ENCODE peak calls at places on chromosomes 11 and 22, in seven cellular contexts. W is Panc1; A is small intestine; U is A549; Z is heart left ventricle; R is CD4-positive, CD25-positive, alpha-beta regulatory T cell; H is lower lobe of right lung. P is an unnamed sample.

GRCh38 chr11:30046211-30046945 is 29.5 kb upstream of the KCNA4 start:
- DNase-seq in Z (no peak), R (no peak), A (no peak), H (no peak), W (no peak), U (no peak), P (no peak)

GRCh38 chr11:125902927-125903752 is at the start of gene PUS3:
- DNase-seq in U (peak), H (peak), Z (peak), W (no peak), A (peak), R (peak), P (peak)

GRCh38 chr22:19988331-19988808 is 28.3 kb downstream of the ARVCF start:
- DNase-seq in R (no peak), U (no peak), A (no peak), H (no peak), Z (no peak), W (no peak), P (peak)

GRCh38 chr11:90849278-90849677 is 626.4 kb upstream of the CHORDC1 start:
- DNase-seq in W (no peak), Z (no peak), A (no peak), H (no peak), U (no peak), R (no peak), P (no peak)

GRCh38 chr22:24046024-24046423 is 34.9 kb downstream of the CABIN1 start:
- DNase-seq in Z (no peak), R (no peak), H (no peak), U (no peak), W (no peak), A (no peak), P (no peak)

GRCh38 chr11:70073188-70073817 is 4.8 kb upstream of the ANO1 start:
- DNase-seq in U (no peak), W (no peak), H (no peak), A (no peak), R (no peak), Z (peak), P (no peak)

GRCh38 chr11:2426221-2426620 is 18.1 kb downstream of the TRPM5 start:
- DNase-seq in Z (no peak), H (no peak), R (no peak), W (no peak), U (no peak), A (no peak), P (no peak)

GRCh38 chr11:60987577-60988277 is 16.2 kb downstream of the CD6 start:
- DNase-seq in W (no peak), R (peak), U (no peak), H (no peak), A (no peak), Z (no peak), P (no peak)

GRCh38 chr11:72712168-72712721 is 38.0 kb upstream of the PDE2A start:
- DNase-seq in R (no peak), Z (peak), U (no peak), W (no peak), H (peak), A (no peak), P (peak)

GRCh38 chr11:134277176-134278001 is 1.2 kb downstream of the GLB1L3 start:
- DNase-seq in A (no peak), R (no peak), W (no peak), H (no peak), U (no peak), Z (no peak), P (no peak)

GRCh38 chr11:128897841-128898240 is 6.7 kb downstream of the KCNJ5 start:
- DNase-seq in H (no peak), A (no peak), W (no peak), U (no peak), Z (no peak), R (no peak), P (no peak)

GRCh38 chr11:29214833-29215232 is 802.0 kb downstream of the KCNA4 start:
- DNase-seq in U (no peak), Z (no peak), H (no peak), A (no peak), W (no peak), R (no peak), P (no peak)

GRCh38 chr11:16857186-16857585 is 118.7 kb downstream of the C11orf58 start:
- DNase-seq in R (no peak), W (no peak), A (no peak), U (no peak), H (no peak), Z (peak), P (peak)

GRCh38 chr22:30121988-30122387 is 41.7 kb downstream of the HORMAD2 start:
- DNase-seq in A (no peak), U (no peak), W (no peak), Z (no peak), R (no peak), H (no peak), P (no peak)

GRCh38 chr11:116775975-116776374 is 3.2 kb upstream of the BUD13 start:
- DNase-seq in R (no peak), W (no peak), H (no peak), Z (no peak), U (no peak), A (no peak), P (no peak)

GRCh38 chr11:95152878-95153856 is 63.5 kb downstream of the ENDOD1 start:
- DNase-seq in A (peak), R (no peak), W (no peak), H (no peak), Z (no peak), U (no peak), P (no peak)

GRCh38 chr22:22940961-22941605 is 53.5 kb downstream of the IGLL5 start:
- DNase-seq in A (no peak), U (no peak), R (no peak), W (no peak), Z (no peak), H (no peak), P (no peak)

GRCh38 chr11:78798567-78799170 is 224.0 kb upstream of the NARS2 start:
- DNase-seq in R (no peak), W (peak), U (peak), A (peak), H (peak), Z (peak), P (peak)

GRCh38 chr11:2194877-2195755 is 23.5 kb upstream of the TH start:
- DNase-seq in W (no peak), A (no peak), H (peak), Z (peak), U (peak), R (peak), P (peak)

GRCh38 chr11:118633979-118634378 is 26.6 kb downstream of the PHLDB1 start:
- DNase-seq in Z (no peak), U (no peak), H (no peak), A (no peak), R (no peak), W (no peak), P (no peak)

GRCh38 chr11:9820260-9820659 is 156.4 kb downstream of the SWAP70 start:
- DNase-seq in Z (peak), W (no peak), U (no peak), R (no peak), H (no peak), A (no peak), P (peak)

GRCh38 chr11:17508306-17508705 is 31.7 kb upstream of the ABCC8 start:
- DNase-seq in U (no peak), Z (peak), W (no peak), R (no peak), H (no peak), A (no peak), P (no peak)

GRCh38 chr11:15735711-15736110 is 620.6 kb downstream of the SOX6 start:
- DNase-seq in A (no peak), R (no peak), W (no peak), Z (no peak), H (no peak), U (no peak), P (no peak)

GRCh38 chr11:33045551-33046255 is 6.3 kb downstream of the TCP11L1 start:
- DNase-seq in Z (no peak), H (no peak), R (no peak), A (peak), U (no peak), W (no peak), P (no peak)

GRCh38 chr11:119983240-119983732 is 154.6 kb downstream of the TRIM29 start:
- DNase-seq in R (no peak), H (no peak), A (no peak), U (no peak), Z (no peak), W (no peak), P (no peak)

GRCh38 chr22:31036671-31037550 is 44.2 kb upstream of the SMTN start:
- DNase-seq in W (no peak), A (peak), H (no peak), Z (no peak), U (no peak), R (no peak), P (no peak)

GRCh38 chr22:44085743-44086741 is 61.9 kb downstream of the PARVB start:
- DNase-seq in U (peak), Z (peak), W (peak), H (peak), A (peak), R (no peak), P (peak)

GRCh38 chr11:48116843-48117242 is 99.8 kb upstream of the OR4B1 start:
- DNase-seq in W (no peak), R (no peak), A (no peak), U (peak), H (no peak), Z (no peak), P (no peak)

GRCh38 chr11:71189768-71190315 is 62.5 kb downstream of the SHANK2 start:
- DNase-seq in A (no peak), W (no peak), H (no peak), R (no peak), U (no peak), Z (no peak), P (no peak)

GRCh38 chr22:48757581-48757980 is 1070.1 kb downstream of the BRD1 start:
- DNase-seq in U (no peak), H (peak), R (no peak), A (no peak), Z (peak), W (no peak), P (no peak)

GRCh38 chr11:1690167-1691026 is 6.6 kb upstream of the KRTAP5-6 start:
- DNase-seq in W (no peak), H (no peak), Z (no peak), R (no peak), A (no peak), U (no peak), P (no peak)

GRCh38 chr11:30344085-30344484 is 21.2 kb downstream of the ARL14EP start:
- DNase-seq in R (no peak), W (no peak), A (no peak), H (no peak), Z (no peak), U (no peak), P (no peak)

GRCh38 chr11:96863520-96863919 is 473.7 kb downstream of the JRKL start:
- DNase-seq in A (no peak), W (no peak), U (no peak), Z (peak), H (no peak), R (no peak), P (peak)

GRCh38 chr22:20295262-20296064 is 24.4 kb downstream of the DGCR6L start:
- DNase-seq in Z (no peak), W (no peak), A (no peak), H (no peak), R (no peak), U (no peak), P (no peak)

GRCh38 chr11:14972581-14973490 is 685 bp upstream of the CALCA start:
- DNase-seq in U (no peak), R (no peak), W (no peak), A (no peak), Z (no peak), H (no peak), P (no peak)

GRCh38 chr11:66287256-66288137 is 1.4 kb downstream of the YIF1A start:
- DNase-seq in Z (no peak), U (no peak), H (no peak), R (no peak), A (no peak), W (no peak), P (no peak)
- H3K27ac ChIP-seq in Z (peak), U (peak), H (peak), R (no peak), A (no peak), W (peak), P (peak)

GRCh38 chr22:37569009-37569920 is 9.0 kb downstream of the CDC42EP1 start:
- DNase-seq in U (no peak), W (no peak), A (peak), H (peak), Z (no peak), R (no peak), P (no peak)
- H3K4me3 ChIP-seq in U (no peak), W (no peak), A (no peak), H (no peak), Z (no peak), R (no peak), P (no peak)

GRCh38 chr22:40237788-40238424 is 60.2 kb downstream of the TNRC6B start:
- DNase-seq in W (no peak), H (no peak), Z (no peak), A (no peak), U (no peak), R (no peak), P (no peak)
- H3K27ac ChIP-seq in W (no peak), H (no peak), Z (peak), A (no peak), U (peak), R (no peak), P (peak)

GRCh38 chr22:32823024-32823730 is 21.7 kb downstream of the TIMP3 start:
- DNase-seq in Z (no peak), W (no peak), H (no peak), U (peak), A (peak), R (no peak), P (no peak)

GRCh38 chr22:32822188-32822877 is 20.8 kb downstream of the TIMP3 start:
- DNase-seq in H (no peak), R (no peak), A (no peak), U (no peak), W (no peak), Z (no peak), P (no peak)

GRCh38 chr22:32819120-32819519 is 17.6 kb downstream of the TIMP3 start:
- DNase-seq in A (no peak), H (no peak), W (no peak), U (no peak), Z (no peak), R (no peak), P (no peak)

GRCh38 chr22:32818446-32819115 is 17.1 kb downstream of the TIMP3 start:
- DNase-seq in Z (peak), H (no peak), R (no peak), W (no peak), U (no peak), A (no peak), P (no peak)

GRCh38 chr22:32820131-32820882 is 18.8 kb downstream of the TIMP3 start:
- DNase-seq in A (no peak), H (no peak), Z (no peak), W (no peak), U (no peak), R (no peak), P (no peak)
- H3K4me3 ChIP-seq in A (no peak), H (no peak), Z (no peak), W (no peak), U (no peak), R (no peak), P (no peak)

DNA sequence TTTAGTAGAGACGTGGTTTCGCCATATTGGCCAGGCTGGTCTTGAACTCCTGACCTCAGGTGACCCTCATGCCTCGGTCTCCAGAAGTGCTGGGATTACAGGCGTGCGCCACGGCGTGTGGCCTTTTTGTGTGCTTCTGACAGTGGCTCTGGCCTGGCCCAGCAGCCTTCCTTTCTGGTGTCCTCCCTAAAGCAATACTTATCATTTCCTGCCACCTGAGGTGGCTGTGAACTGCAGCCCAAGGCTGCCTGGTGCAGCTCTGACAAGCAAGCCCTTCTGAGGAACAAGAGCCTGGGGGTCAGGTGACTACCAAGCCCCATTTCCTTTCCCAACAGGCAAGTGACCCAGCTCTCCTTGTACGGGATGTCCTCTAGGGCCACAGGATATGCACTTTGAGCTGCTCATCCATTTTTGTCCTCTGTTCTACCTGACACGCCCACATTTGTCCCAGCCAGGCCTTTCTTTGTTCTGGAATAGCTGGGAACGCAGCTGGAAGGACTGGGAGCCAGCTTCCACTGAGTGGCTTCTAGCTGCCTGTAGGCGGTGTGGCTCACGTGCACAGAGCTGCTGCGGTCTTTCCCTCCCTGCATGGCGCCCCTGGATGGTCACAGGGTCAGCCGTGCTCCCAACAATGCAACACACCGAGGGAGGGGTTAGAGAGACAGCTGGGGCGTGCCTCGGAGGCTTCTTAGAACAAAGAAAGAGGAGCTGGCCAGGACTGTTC is 12.3 kb upstream of the BID start:
- DNase-seq in A (peak), H (peak), R (no peak), U (no peak), Z (peak), W (no peak), P (peak)
- H3K27ac ChIP-seq in A (peak), H (peak), R (no peak), U (no peak), Z (peak), W (no peak), P (peak)

GRCh38 chr22:39432361-39432811 is 24.4 kb upstream of the MGAT3 start:
- DNase-seq in R (no peak), U (no peak), Z (no peak), H (no peak), A (no peak), W (no peak), P (no peak)
- H3K4me3 ChIP-seq in R (no peak), U (no peak), Z (no peak), H (no peak), A (no peak), W (no peak), P (no peak)

GRCh38 chr11:20059587-20060021 is 100.7 kb downstream of the DBX1 start:
- DNase-seq in A (no peak), W (no peak), H (no peak), U (no peak), Z (no peak), R (no peak), P (no peak)

GRCh38 chr11:20060647-20061205 is 99.5 kb downstream of the DBX1 start:
- DNase-seq in Z (no peak), H (no peak), A (no peak), W (no peak), R (no peak), U (no peak), P (no peak)

GRCh38 chr11:20058749-20059458 is 101.4 kb downstream of the DBX1 start:
- DNase-seq in W (no peak), H (no peak), A (no peak), Z (no peak), U (no peak), R (no peak), P (no peak)

GRCh38 chr11:20061766-20062165 is 98.5 kb downstream of the DBX1 start:
- DNase-seq in H (no peak), R (no peak), A (no peak), W (no peak), U (no peak), Z (no peak), P (no peak)

GRCh38 chr11:20060180-20060579 is 100.1 kb downstream of the DBX1 start:
- DNase-seq in H (no peak), A (no peak), U (no peak), R (no peak), Z (no peak), W (no peak), P (no peak)
- H3K27ac ChIP-seq in H (no peak), A (no peak), U (no peak), R (no peak), Z (peak), W (no peak), P (peak)